ENCODE peak calls at places on chromosomes 5 and 9, in five cellular contexts. M is neural progenitor cell, J is PC-3, Z is endothelial cell of umbilical vein, P is NT2/D1. S is an unnamed sample.

GRCh38 chr9:93064392-93065124 is 6.1 kb downstream of the SUSD3 start:
- DNase-seq in M (no peak), J (no peak), Z (no peak), P (no peak), S (peak; percentile 52)

GRCh38 chr9:106438928-106439327 is 424.0 kb upstream of the ZNF462 start:
- DNase-seq in M (no peak), J (no peak), Z (no peak), P (no peak), S (peak; percentile 15)

GRCh38 chr5:62100201-62100600 is 205.8 kb upstream of the KIF2A start:
- DNase-seq in M (no peak), J (no peak), Z (no peak), P (no peak), S (no peak)

GRCh38 chr9:110640736-110641135 is 27.9 kb upstream of the MUSK start:
- DNase-seq in M (peak; percentile 3), J (peak; percentile 58), Z (no peak), P (no peak), S (no peak)

GRCh38 chr9:133239533-133240090 is 30.6 kb upstream of the OBP2B start:
- DNase-seq in M (no peak), J (no peak), Z (no peak), P (no peak), S (no peak)

GRCh38 chr5:159338143-159338542 is 7.9 kb upstream of the IL12B start:
- DNase-seq in M (no peak), J (no peak), Z (no peak), P (no peak), S (no peak)

GRCh38 chr5:79173626-79174025 is 62.0 kb downstream of the BHMT start:
- DNase-seq in M (no peak), J (peak; percentile 85), Z (no peak), P (no peak), S (no peak)

GRCh38 chr5:113005454-113005853 is 28.9 kb downstream of the DCP2 start:
- DNase-seq in M (no peak), J (peak; percentile 84), Z (no peak), P (no peak), S (peak; percentile 64)

GRCh38 chr5:144307726-144308125 is 137.1 kb downstream of the KCTD16 start:
- DNase-seq in M (no peak), J (no peak), Z (no peak), P (no peak), S (no peak)

GRCh38 chr9:71726723-71727122 is 41.6 kb downstream of the CEMIP2 start:
- DNase-seq in M (no peak), J (no peak), Z (no peak), P (no peak), S (no peak)

GRCh38 chr9:71725590-71726338 is 42.5 kb downstream of the CEMIP2 start:
- DNase-seq in M (no peak), J (peak; percentile 92), Z (peak; percentile 46), P (no peak), S (peak; percentile 92)

GRCh38 chr9:71719088-71719487 is 49.2 kb downstream of the CEMIP2 start:
- DNase-seq in M (no peak), J (no peak), Z (no peak), P (no peak), S (no peak)

GRCh38 chr9:71719585-71719984 is 48.7 kb downstream of the CEMIP2 start:
- DNase-seq in M (no peak), J (no peak), Z (no peak), P (no peak), S (peak; percentile 50)

DNA sequence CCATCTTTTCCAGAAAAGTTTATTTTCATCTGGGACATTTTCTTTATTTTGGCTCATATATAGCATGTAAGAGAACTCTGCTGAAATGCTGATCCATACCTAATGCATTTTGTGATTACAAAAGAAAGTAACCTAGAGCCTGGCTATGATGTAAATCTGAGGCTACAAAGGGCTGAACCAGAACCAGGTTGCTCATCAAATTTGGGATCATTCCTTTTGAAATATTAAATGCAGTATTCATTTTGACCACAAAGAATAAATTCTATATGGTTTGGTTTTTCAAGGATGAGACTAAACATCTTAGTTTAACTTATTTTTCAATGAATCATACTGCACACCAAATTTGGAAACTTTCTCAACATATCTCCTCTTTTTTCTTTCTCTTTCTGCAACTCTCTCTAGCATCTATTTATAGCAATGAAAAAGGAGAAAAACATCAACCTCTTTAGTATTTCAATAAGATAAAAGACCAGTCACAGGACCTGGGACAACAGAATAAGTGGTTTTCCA is 46.5 kb downstream of the CEMIP2 start:
- DNase-seq in M (no peak), J (no peak), Z (no peak), P (no peak), S (peak; percentile 20)
- H3K36me3 ChIP-seq in M (peaks cover 68% of the 10 kb centered on the region), J (peaks cover 18% of the 10 kb centered on the region), Z (peaks cover 7% of the 10 kb centered on the region), P (peaks cover 71% of the 10 kb centered on the region), S (peaks cover 2% of the 10 kb centered on the region)

DNA sequence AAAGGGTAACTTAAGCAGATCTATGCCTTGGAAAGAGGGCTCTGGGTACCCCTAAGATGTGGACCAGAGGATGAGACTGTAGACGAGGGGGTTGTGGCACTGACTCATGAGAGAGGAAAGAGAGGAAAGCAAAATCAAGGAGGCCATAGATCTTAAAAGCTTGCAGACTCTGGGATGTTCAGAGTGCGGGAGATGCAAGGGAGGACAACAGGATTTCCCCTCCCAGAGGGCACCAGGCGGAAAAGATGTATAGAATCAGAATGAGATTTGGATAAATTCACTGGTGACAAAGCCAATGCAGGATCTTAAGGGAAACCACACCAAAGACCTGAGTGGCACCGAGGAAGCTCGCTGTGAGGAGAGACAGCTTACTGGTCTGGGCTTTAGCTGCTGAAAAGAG is 27.1 kb downstream of the HRH2 start:
- DNase-seq in M (no peak), J (no peak), Z (no peak), P (no peak), S (no peak)
- H3K9ac ChIP-seq in M (no peak overlapping the region), J (no peak overlapping the region), Z (no peak overlapping the region), P (no peak overlapping the region), S (no peak overlapping the region)

GRCh38 chr5:139657363-139658321 is 9.5 kb downstream of the CXXC5 start:
- DNase-seq in M (no peak), J (no peak), Z (no peak), P (no peak), S (peak; percentile 88)

GRCh38 chr5:139658928-139659667 is 10.9 kb downstream of the CXXC5 start:
- DNase-seq in M (peak; percentile 55), J (peak; percentile 33), Z (peak; percentile 48), P (no peak), S (peak; percentile 60)

GRCh38 chr5:139660105-139660915 is 12.2 kb downstream of the CXXC5 start:
- DNase-seq in M (no peak), J (peak; percentile 82), Z (peak; percentile 50), P (no peak), S (no peak)

GRCh38 chr5:139659673-139660072 is 11.5 kb downstream of the CXXC5 start:
- DNase-seq in M (peak; percentile 73), J (no peak), Z (peak; percentile 32), P (no peak), S (no peak)

GRCh38 chr5:139658501-139658927 is 10.4 kb downstream of the CXXC5 start:
- DNase-seq in M (no peak), J (no peak), Z (peak; percentile 59), P (no peak), S (no peak)
- H3K4me3 ChIP-seq in M (no peak overlapping the region), J (no peak overlapping the region), Z (no peak overlapping the region), P (no peak overlapping the region), S (no peak overlapping the region)

GRCh38 chr9:127508901-127509260 is 57.6 kb downstream of the LRSAM1 start:
- DNase-seq in M (no peak), J (no peak), Z (no peak), P (no peak), S (no peak)
- H3K36me3 ChIP-seq in M (no peaks in the 10 kb centered on the region), J (peaks cover 22% of the 10 kb centered on the region), Z (peaks cover 41% of the 10 kb centered on the region), P (peaks cover 80% of the 10 kb centered on the region), S (peaks cover 62% of the 10 kb centered on the region)

GRCh38 chr9:2281031-2281802 is 266.1 kb downstream of the SMARCA2 start:
- DNase-seq in M (peak; percentile 38), J (peak; percentile 19), Z (no peak), P (peak; percentile 92), S (peak; percentile 82)
- H3K9ac ChIP-seq in M (no peak overlapping the region), J (no peak overlapping the region), Z (no peak overlapping the region), P (no peak overlapping the region), S (no peak overlapping the region)